ENCODE peak calls at places on chromosomes 5 and 9, in nine cellular contexts. One of them, this sample, is unnamed.

GRCh38 chr9:89781838-89782237 is 177.0 kb downstream of the GADD45G start:
- DNase-seq in left ventricle myocardium inferior: no peak
- DNase-seq in heart left ventricle: no peak
- DNase-seq in adrenal gland: peak
- DNase-seq in body of pancreas: no peak
- DNase-seq in upper lobe of right lung: no peak
- DNase-seq in ascending aorta: no peak
- DNase-seq in GM23338: no peak
- DNase-seq in kidney: no peak
- DNase-seq in this sample: no peak

GRCh38 chr5:73968729-73969128 is 342.7 kb downstream of the ARHGEF28 start:
- DNase-seq in left ventricle myocardium inferior: no peak
- DNase-seq in heart left ventricle: no peak
- DNase-seq in adrenal gland: no peak
- DNase-seq in body of pancreas: no peak
- DNase-seq in upper lobe of right lung: no peak
- DNase-seq in ascending aorta: no peak
- DNase-seq in GM23338: no peak
- DNase-seq in kidney: no peak
- DNase-seq in this sample: no peak

GRCh38 chr5:110092955-110093785 is 403.4 kb downstream of the MAN2A1 start:
- DNase-seq in left ventricle myocardium inferior: no peak
- DNase-seq in heart left ventricle: no peak
- DNase-seq in adrenal gland: no peak
- DNase-seq in body of pancreas: peak
- DNase-seq in upper lobe of right lung: no peak
- DNase-seq in ascending aorta: no peak
- DNase-seq in GM23338: peak
- DNase-seq in kidney: no peak
- DNase-seq in this sample: no peak

GRCh38 chr9:78860806-78861475 is 564.0 kb downstream of the PSAT1 start:
- DNase-seq in left ventricle myocardium inferior: no peak
- DNase-seq in heart left ventricle: no peak
- DNase-seq in adrenal gland: no peak
- DNase-seq in body of pancreas: no peak
- DNase-seq in upper lobe of right lung: no peak
- DNase-seq in ascending aorta: no peak
- DNase-seq in GM23338: no peak
- DNase-seq in kidney: no peak
- DNase-seq in this sample: no peak

GRCh38 chr5:115616892-115617291 is 8.9 kb downstream of the TMED7 start:
- DNase-seq in left ventricle myocardium inferior: no peak
- DNase-seq in heart left ventricle: no peak
- DNase-seq in adrenal gland: no peak
- DNase-seq in body of pancreas: no peak
- DNase-seq in upper lobe of right lung: no peak
- DNase-seq in ascending aorta: no peak
- DNase-seq in GM23338: no peak
- DNase-seq in kidney: no peak
- DNase-seq in this sample: no peak

GRCh38 chr9:87002517-87002916 is 55.2 kb upstream of the GAS1 start:
- DNase-seq in left ventricle myocardium inferior: no peak
- DNase-seq in heart left ventricle: no peak
- DNase-seq in adrenal gland: no peak
- DNase-seq in body of pancreas: no peak
- DNase-seq in upper lobe of right lung: no peak
- DNase-seq in ascending aorta: no peak
- DNase-seq in GM23338: no peak
- DNase-seq in kidney: no peak
- DNase-seq in this sample: no peak

GRCh38 chr5:34044950-34045525 is 2.0 kb upstream of the C1QTNF3 start:
- DNase-seq in left ventricle myocardium inferior: no peak
- DNase-seq in heart left ventricle: no peak
- DNase-seq in adrenal gland: no peak
- DNase-seq in body of pancreas: no peak
- DNase-seq in upper lobe of right lung: no peak
- DNase-seq in ascending aorta: no peak
- DNase-seq in GM23338: no peak
- DNase-seq in kidney: no peak
- DNase-seq in this sample: no peak

GRCh38 chr9:27519466-27520465 is 4.3 kb upstream of the IFNK start:
- DNase-seq in left ventricle myocardium inferior: no peak
- DNase-seq in heart left ventricle: no peak
- DNase-seq in adrenal gland: no peak
- DNase-seq in body of pancreas: no peak
- DNase-seq in upper lobe of right lung: no peak
- DNase-seq in ascending aorta: no peak
- DNase-seq in GM23338: no peak
- DNase-seq in kidney: no peak
- DNase-seq in this sample: no peak

GRCh38 chr5:5141625-5142527 is 1.7 kb downstream of the ADAMTS16 start:
- DNase-seq in left ventricle myocardium inferior: no peak
- DNase-seq in heart left ventricle: peak
- DNase-seq in adrenal gland: peak
- DNase-seq in body of pancreas: peak
- DNase-seq in upper lobe of right lung: no peak
- DNase-seq in ascending aorta: no peak
- DNase-seq in GM23338: peak
- DNase-seq in kidney: no peak
- DNase-seq in this sample: no peak

GRCh38 chr5:96538831-96539250 is 105.8 kb upstream of the PCSK1 start:
- DNase-seq in left ventricle myocardium inferior: no peak
- DNase-seq in heart left ventricle: no peak
- DNase-seq in adrenal gland: no peak
- DNase-seq in body of pancreas: no peak
- DNase-seq in upper lobe of right lung: no peak
- DNase-seq in ascending aorta: no peak
- DNase-seq in GM23338: no peak
- DNase-seq in kidney: no peak
- DNase-seq in this sample: no peak

GRCh38 chr9:83219154-83219923 is 156.4 kb upstream of the RASEF start:
- DNase-seq in left ventricle myocardium inferior: peak
- DNase-seq in heart left ventricle: peak
- DNase-seq in adrenal gland: peak
- DNase-seq in body of pancreas: peak
- DNase-seq in upper lobe of right lung: peak
- DNase-seq in ascending aorta: peak
- DNase-seq in GM23338: peak
- DNase-seq in kidney: peak
- DNase-seq in this sample: no peak

GRCh38 chr9:83220737-83221136 is 157.8 kb upstream of the RASEF start:
- DNase-seq in left ventricle myocardium inferior: no peak
- DNase-seq in heart left ventricle: no peak
- DNase-seq in adrenal gland: peak
- DNase-seq in body of pancreas: peak
- DNase-seq in upper lobe of right lung: no peak
- DNase-seq in ascending aorta: no peak
- DNase-seq in GM23338: no peak
- DNase-seq in kidney: no peak
- DNase-seq in this sample: no peak

GRCh38 chr9:83219924-83220438 is 157.0 kb upstream of the RASEF start:
- DNase-seq in left ventricle myocardium inferior: no peak
- DNase-seq in heart left ventricle: no peak
- DNase-seq in adrenal gland: no peak
- DNase-seq in body of pancreas: peak
- DNase-seq in upper lobe of right lung: no peak
- DNase-seq in ascending aorta: no peak
- DNase-seq in GM23338: peak
- DNase-seq in kidney: no peak
- DNase-seq in this sample: no peak

DNA sequence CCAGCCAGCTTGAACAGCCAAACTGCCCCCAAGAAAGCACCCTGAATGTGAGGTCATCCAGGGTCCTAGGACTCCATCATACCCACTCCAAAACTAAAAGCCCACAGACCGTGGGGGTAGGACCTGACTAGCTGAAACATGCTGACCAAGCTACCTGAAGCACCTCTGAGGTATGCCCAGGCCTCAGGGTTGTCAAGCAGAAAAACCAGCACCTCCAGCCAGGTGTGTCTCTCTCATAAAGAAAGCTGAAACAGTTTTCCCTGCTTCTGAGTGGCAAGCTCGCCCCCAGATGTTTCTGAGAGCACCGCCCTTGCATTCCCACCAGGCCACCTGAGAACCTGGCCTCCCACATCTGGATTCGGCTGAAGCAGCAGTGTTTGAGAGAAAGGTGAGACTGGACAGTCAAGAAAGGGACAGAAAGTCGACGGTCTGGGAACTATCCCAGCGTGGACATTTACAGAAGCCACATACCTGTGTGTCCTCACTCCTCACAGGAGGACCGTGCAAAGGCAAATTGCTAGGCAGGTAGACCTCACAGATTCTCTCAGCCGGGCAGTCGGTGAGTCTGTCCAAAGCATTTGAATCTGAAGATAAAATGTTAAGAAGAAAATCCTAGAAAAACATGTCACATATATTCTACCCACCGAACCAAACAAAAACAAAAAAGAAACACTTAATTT is 155.6 kb upstream of the RASEF start:
- DNase-seq in left ventricle myocardium inferior: no peak
- DNase-seq in heart left ventricle: no peak
- DNase-seq in adrenal gland: no peak
- DNase-seq in body of pancreas: peak
- DNase-seq in upper lobe of right lung: no peak
- DNase-seq in ascending aorta: no peak
- DNase-seq in GM23338: no peak
- DNase-seq in kidney: no peak
- DNase-seq in this sample: no peak
- H3K4me3 ChIP-seq in left ventricle myocardium inferior: peak
- H3K4me3 ChIP-seq in heart left ventricle: peak
- H3K4me3 ChIP-seq in adrenal gland: no peak
- H3K4me3 ChIP-seq in body of pancreas: no peak
- H3K4me3 ChIP-seq in upper lobe of right lung: peak
- H3K4me3 ChIP-seq in ascending aorta: peak
- H3K4me3 ChIP-seq in GM23338: peak
- H3K4me3 ChIP-seq in kidney: peak
- H3K4me3 ChIP-seq in this sample: peak

DNA sequence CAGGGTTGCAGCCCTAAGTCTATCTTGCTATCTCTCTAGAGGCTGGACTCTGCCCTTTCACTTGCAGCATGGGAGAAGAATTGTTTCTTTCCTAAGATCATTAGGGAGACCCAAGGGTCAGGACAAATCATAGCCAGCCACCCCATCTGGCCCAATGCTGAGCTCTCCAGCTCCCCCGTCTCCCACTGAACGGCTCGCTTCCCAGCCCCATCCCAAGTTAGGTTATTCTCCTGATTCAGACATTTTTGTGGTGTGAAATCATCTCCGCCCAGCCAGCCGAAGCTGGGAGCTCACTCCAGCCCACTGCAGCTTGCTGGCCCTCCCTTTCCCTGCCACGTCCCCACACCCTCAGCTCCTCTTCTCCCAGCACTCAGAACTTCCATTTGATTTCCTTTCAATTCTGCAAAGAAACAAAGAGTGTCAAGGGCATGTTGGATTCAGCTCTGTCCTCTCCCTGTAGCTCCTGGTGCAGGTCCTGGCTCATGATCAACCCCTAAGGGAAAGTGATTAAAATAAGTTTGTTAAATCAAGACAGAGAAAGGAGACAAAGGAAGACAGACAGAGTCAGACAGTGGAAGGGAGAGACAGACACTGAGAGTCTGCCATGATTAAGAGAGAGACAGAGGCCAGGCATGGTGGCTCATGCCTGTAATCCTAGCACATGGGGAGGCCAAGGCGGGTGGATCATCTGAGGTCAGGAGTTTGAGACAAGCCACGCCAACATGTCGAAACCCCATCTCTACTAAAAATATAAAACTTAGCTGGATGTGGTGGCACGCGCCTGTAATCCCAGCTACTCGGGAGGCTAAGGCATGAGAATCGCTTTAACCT is 12.6 kb upstream of the SPARC start:
- DNase-seq in left ventricle myocardium inferior: peak
- DNase-seq in heart left ventricle: peak
- DNase-seq in adrenal gland: peak
- DNase-seq in body of pancreas: peak
- DNase-seq in upper lobe of right lung: no peak
- DNase-seq in ascending aorta: peak
- DNase-seq in GM23338: no peak
- DNase-seq in kidney: peak
- DNase-seq in this sample: peak
- H3K27ac ChIP-seq in left ventricle myocardium inferior: peak
- H3K27ac ChIP-seq in heart left ventricle: peak
- H3K27ac ChIP-seq in adrenal gland: peak
- H3K27ac ChIP-seq in body of pancreas: peak
- H3K27ac ChIP-seq in upper lobe of right lung: peak
- H3K27ac ChIP-seq in ascending aorta: peak
- H3K27ac ChIP-seq in GM23338: no peak
- H3K27ac ChIP-seq in kidney: peak
- H3K27ac ChIP-seq in this sample: peak

GRCh38 chr9:95124582-95125359 is 192.7 kb downstream of the FANCC start:
- DNase-seq in left ventricle myocardium inferior: no peak
- DNase-seq in heart left ventricle: no peak
- DNase-seq in adrenal gland: no peak
- DNase-seq in body of pancreas: no peak
- DNase-seq in upper lobe of right lung: no peak
- DNase-seq in ascending aorta: peak
- DNase-seq in GM23338: peak
- DNase-seq in kidney: no peak
- DNase-seq in this sample: no peak
- TF ChIP-seq CTCF in left ventricle myocardium inferior: peak
- TF ChIP-seq CTCF in heart left ventricle: peak
- TF ChIP-seq CTCF in adrenal gland: no peak
- TF ChIP-seq CTCF in body of pancreas: peak
- TF ChIP-seq CTCF in upper lobe of right lung: peak
- TF ChIP-seq CTCF in ascending aorta: no peak
- TF ChIP-seq CTCF in GM23338: peak
- TF ChIP-seq CTCF in kidney: peak
- TF ChIP-seq CTCF in this sample: no peak

GRCh38 chr5:139651863-139652787 is 4.0 kb downstream of the CXXC5 start:
- DNase-seq in left ventricle myocardium inferior: peak
- DNase-seq in heart left ventricle: peak
- DNase-seq in adrenal gland: peak
- DNase-seq in body of pancreas: peak
- DNase-seq in upper lobe of right lung: peak
- DNase-seq in ascending aorta: peak
- DNase-seq in GM23338: peak
- DNase-seq in kidney: peak
- DNase-seq in this sample: peak

GRCh38 chr5:139654464-139654863 is 6.3 kb downstream of the CXXC5 start:
- DNase-seq in left ventricle myocardium inferior: no peak
- DNase-seq in heart left ventricle: no peak
- DNase-seq in adrenal gland: no peak
- DNase-seq in body of pancreas: no peak
- DNase-seq in upper lobe of right lung: no peak
- DNase-seq in ascending aorta: no peak
- DNase-seq in GM23338: no peak
- DNase-seq in kidney: no peak
- DNase-seq in this sample: no peak

GRCh38 chr5:139652788-139653241 is 4.7 kb downstream of the CXXC5 start:
- DNase-seq in left ventricle myocardium inferior: peak
- DNase-seq in heart left ventricle: no peak
- DNase-seq in adrenal gland: no peak
- DNase-seq in body of pancreas: no peak
- DNase-seq in upper lobe of right lung: no peak
- DNase-seq in ascending aorta: no peak
- DNase-seq in GM23338: no peak
- DNase-seq in kidney: no peak
- DNase-seq in this sample: no peak

GRCh38 chr5:139654875-139655491 is 6.8 kb downstream of the CXXC5 start:
- DNase-seq in left ventricle myocardium inferior: peak
- DNase-seq in heart left ventricle: peak
- DNase-seq in adrenal gland: no peak
- DNase-seq in body of pancreas: peak
- DNase-seq in upper lobe of right lung: no peak
- DNase-seq in ascending aorta: no peak
- DNase-seq in GM23338: no peak
- DNase-seq in kidney: peak
- DNase-seq in this sample: no peak

GRCh38 chr5:139653616-139654015 is 5.5 kb downstream of the CXXC5 start:
- DNase-seq in left ventricle myocardium inferior: no peak
- DNase-seq in heart left ventricle: no peak
- DNase-seq in adrenal gland: no peak
- DNase-seq in body of pancreas: no peak
- DNase-seq in upper lobe of right lung: no peak
- DNase-seq in ascending aorta: no peak
- DNase-seq in GM23338: peak
- DNase-seq in kidney: peak
- DNase-seq in this sample: no peak
- H3K4me3 ChIP-seq in left ventricle myocardium inferior: peak
- H3K4me3 ChIP-seq in heart left ventricle: no peak
- H3K4me3 ChIP-seq in adrenal gland: no peak
- H3K4me3 ChIP-seq in body of pancreas: no peak
- H3K4me3 ChIP-seq in upper lobe of right lung: no peak
- H3K4me3 ChIP-seq in ascending aorta: no peak
- H3K4me3 ChIP-seq in GM23338: peak
- H3K4me3 ChIP-seq in kidney: peak
- H3K4me3 ChIP-seq in this sample: peak